ENCODE peak calls at places on chromosomes 6 and 20, in four cellular contexts. U, X, Q and Z are unnamed samples.

GRCh38 chr6:161748535-161749386 is 474.9 kb upstream of the AGPAT4 start:
- DNase-seq in U (peak), X (peak), Q (no peak), Z (peak)

GRCh38 chr6:166615059-166615770 is 11.8 kb downstream of the RPS6KA2 start:
- DNase-seq in U (no peak), X (no peak), Q (no peak), Z (no peak)

GRCh38 chr6:166584046-166584679 is 2.3 kb downstream of the RAMACL start:
- DNase-seq in U (no peak), X (no peak), Q (no peak), Z (no peak)

GRCh38 chr6:14984454-14984853 is 261.4 kb upstream of the JARID2 start:
- DNase-seq in U (peak), X (no peak), Q (no peak), Z (peak)

GRCh38 chr20:58246346-58246745 is 17.9 kb upstream of the ANKRD60 start:
- DNase-seq in U (peak), X (no peak), Q (no peak), Z (no peak)

GRCh38 chr6:32643904-32644303 is 6.7 kb downstream of the HLA-DQA1 start:
- DNase-seq in U (no peak), X (no peak), Q (no peak), Z (no peak)

GRCh38 chr20:23147964-23148720 is 62.0 kb upstream of the CD93 start:
- DNase-seq in U (peak), X (no peak), Q (peak), Z (peak)

GRCh38 chr6:56245903-56246351 is 1.5 kb downstream of the COL21A1 start:
- DNase-seq in U (no peak), X (no peak), Q (no peak), Z (no peak)

GRCh38 chr6:166477647-166478365 is 95.1 kb upstream of the MPC1 start:
- DNase-seq in U (no peak), X (no peak), Q (no peak), Z (no peak)

GRCh38 chr6:49606696-49607390 is 29.8 kb downstream of the RHAG start:
- DNase-seq in U (peak), X (no peak), Q (peak), Z (peak)

GRCh38 chr20:10225439-10226080 is 6.9 kb downstream of the SNAP25 start:
- DNase-seq in U (peak), X (no peak), Q (no peak), Z (peak)

GRCh38 chr6:168163096-168163731 is 84.2 kb upstream of the FRMD1 start:
- DNase-seq in U (no peak), X (no peak), Q (no peak), Z (no peak)

GRCh38 chr20:44772636-44773035 is 27.0 kb downstream of the KCNK15 start:
- DNase-seq in U (no peak), X (no peak), Q (no peak), Z (no peak)

GRCh38 chr20:43954704-43955243 is 40.1 kb downstream of the TOX2 start:
- DNase-seq in U (no peak), X (no peak), Q (no peak), Z (no peak)

GRCh38 chr6:40350193-40350941 is 236.8 kb downstream of the LRFN2 start:
- DNase-seq in U (no peak), X (peak), Q (no peak), Z (no peak)

GRCh38 chr6:132671295-132671694 is 12.3 kb upstream of the TAAR1 start:
- DNase-seq in U (peak), X (no peak), Q (no peak), Z (no peak)

GRCh38 chr6:105603779-105604592 is 201.1 kb upstream of the PREP start:
- DNase-seq in U (no peak), X (no peak), Q (no peak), Z (no peak)

GRCh38 chr6:159217595-159218275 is 48.5 kb downstream of the FNDC1 start:
- DNase-seq in U (peak), X (peak), Q (peak), Z (peak)
- TF ChIP-seq HDAC6 in U (no peak), X (no peak), Q (no peak), Z (no peak)

GRCh38 chr20:54566224-54566750 is 90.9 kb downstream of the DOK5 start:
- DNase-seq in U (no peak), X (no peak), Q (no peak), Z (no peak)
- TF ChIP-seq HDAC6 in U (no peak), X (no peak), Q (no peak), Z (no peak)

DNA sequence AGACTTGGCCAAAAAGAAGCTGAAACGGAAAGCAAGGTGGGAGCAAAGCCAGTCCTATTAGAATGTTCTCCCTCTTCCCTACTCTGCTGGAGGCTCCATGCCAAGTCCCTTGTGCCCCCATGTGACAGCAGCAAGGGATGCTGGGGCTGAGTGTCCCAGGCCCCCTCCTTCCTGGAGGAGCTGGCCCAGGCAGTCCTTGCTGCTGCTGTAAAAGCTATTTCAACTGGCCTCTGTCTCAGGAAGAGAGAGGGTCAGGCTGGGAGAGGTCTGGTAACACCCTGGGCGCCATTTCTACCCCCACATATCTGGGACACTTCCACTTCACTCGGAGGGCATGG is 25.0 kb downstream of the TTBK1 start:
- DNase-seq in U (no peak), X (no peak), Q (no peak), Z (no peak)
- TF ChIP-seq HDAC6 in U (no peak), X (no peak), Q (no peak), Z (no peak)

GRCh38 chr6:34546551-34547321 is 9.4 kb downstream of the SPDEF start:
- DNase-seq in U (no peak), X (no peak), Q (no peak), Z (no peak)
- TF ChIP-seq HDAC6 in U (no peak), X (no peak), Q (no peak), Z (no peak)

GRCh38 chr6:164929155-164929977 is 380.0 kb downstream of the C6orf118 start:
- DNase-seq in U (no peak), X (no peak), Q (no peak), Z (no peak)

GRCh38 chr6:164926686-164927085 is 382.7 kb downstream of the C6orf118 start:
- DNase-seq in U (no peak), X (no peak), Q (no peak), Z (no peak)

GRCh38 chr6:164927288-164928040 is 381.9 kb downstream of the C6orf118 start:
- DNase-seq in U (peak), X (peak), Q (no peak), Z (peak)

GRCh38 chr6:164928041-164928321 is 381.4 kb downstream of the C6orf118 start:
- DNase-seq in U (no peak), X (no peak), Q (no peak), Z (no peak)

GRCh38 chr6:164928366-164929154 is 380.8 kb downstream of the C6orf118 start:
- DNase-seq in U (no peak), X (no peak), Q (no peak), Z (no peak)
- TF ChIP-seq HDAC6 in U (no peak), X (no peak), Q (no peak), Z (no peak)

GRCh38 chr20:37570419-37570818 is 42.7 kb upstream of the BLCAP start:
- DNase-seq in U (no peak), X (no peak), Q (no peak), Z (no peak)

GRCh38 chr20:37567331-37567665 is 39.6 kb upstream of the BLCAP start:
- DNase-seq in U (no peak), X (no peak), Q (no peak), Z (no peak)

GRCh38 chr20:37565134-37565811 is 37.6 kb upstream of the BLCAP start:
- DNase-seq in U (no peak), X (no peak), Q (no peak), Z (no peak)

GRCh38 chr20:37566590-37567330 is 39.1 kb upstream of the BLCAP start:
- DNase-seq in U (no peak), X (no peak), Q (no peak), Z (no peak)

DNA sequence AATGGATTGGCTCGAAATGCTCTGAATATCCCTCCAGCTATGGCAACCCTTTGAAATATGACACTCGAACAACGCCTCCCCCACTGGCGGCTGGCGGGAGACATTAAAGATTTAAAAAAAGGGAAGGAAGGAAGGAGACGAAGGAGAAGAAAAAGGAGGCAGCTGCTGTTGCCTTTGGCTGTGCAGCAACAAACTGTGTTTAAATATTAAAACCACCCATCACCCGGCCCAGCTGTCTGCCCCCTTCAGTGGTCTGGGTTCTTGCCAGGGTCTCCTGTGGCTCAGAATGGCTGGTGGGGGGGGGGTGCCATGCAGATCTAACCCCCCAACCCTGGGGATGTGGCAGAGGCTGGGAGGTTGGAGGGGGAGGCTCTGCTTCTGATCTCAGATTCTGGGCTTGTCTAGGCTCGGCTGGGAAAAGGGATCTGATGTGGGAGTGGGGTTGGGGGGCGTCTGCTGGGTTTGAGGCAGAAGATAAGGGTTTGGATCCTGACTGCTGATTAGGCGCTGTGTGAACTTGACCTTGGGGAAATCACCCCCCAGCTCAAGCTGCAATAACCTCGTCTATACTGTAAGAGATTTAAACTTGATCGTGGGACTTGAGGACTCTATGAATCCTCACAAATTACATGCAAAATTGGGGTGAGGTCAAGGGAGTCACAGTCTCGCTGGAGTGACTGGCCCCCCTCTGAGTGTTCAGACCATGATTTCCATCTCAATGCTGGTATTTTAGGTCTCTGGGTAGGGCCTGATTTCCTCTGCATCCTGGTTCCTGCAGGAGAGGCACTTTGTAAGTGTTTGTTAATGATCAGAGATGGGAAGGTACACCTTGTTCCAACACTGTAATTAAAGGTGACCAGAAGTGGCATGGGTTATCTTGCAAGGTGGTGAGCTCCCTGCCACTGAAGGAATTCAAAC is 40.3 kb upstream of the BLCAP start:
- DNase-seq in U (no peak), X (peak), Q (no peak), Z (peak)
- TF ChIP-seq HDAC6 in U (no peak), X (no peak), Q (no peak), Z (no peak)